ENCODE peak calls at places on chromosomes 2 and 18, in four cellular contexts. V is stimulated activated naive CD8-positive, alpha-beta T cell treated with anti-CD3 and anti-CD28 coated beads, Interleukin-15, Interleukin-2, amounts not matched to agents 100 U/mL and 50 U/mL, for 24 hours; N is GM12865; M is left ventricle myocardium inferior. D is an unnamed sample.

GRCh38 chr2:20108655-20109396 is 57.4 kb upstream of the LAPTM4A start:
- DNase-seq in V (no peak), N (no peak), M (no peak), D (no peak)

GRCh38 chr2:179344280-179344961 is 79.8 kb upstream of the SESTD1 start:
- DNase-seq in V (no peak), N (no peak), M (no peak), D (no peak)

GRCh38 chr2:234694244-234695013 is 197.5 kb upstream of the ARL4C start:
- DNase-seq in V (no peak), N (no peak), M (no peak), D (no peak)

GRCh38 chr2:84492571-84492970 is 23.7 kb upstream of the DNAH6 start:
- DNase-seq in V (no peak), N (no peak), M (no peak), D (no peak)

GRCh38 chr2:143264851-143265250 is 135.6 kb downstream of the ARHGAP15 start:
- DNase-seq in V (no peak), N (no peak), M (no peak), D (no peak)

GRCh38 chr2:215946581-215946980 is 66.8 kb downstream of the MREG start:
- DNase-seq in V (no peak), N (no peak), M (no peak), D (no peak)

GRCh38 chr2:70643715-70644114 is 90.1 kb upstream of the TGFA start:
- DNase-seq in V (no peak), N (peak; percentile 20), M (no peak), D (no peak)

GRCh38 chr2:229591611-229592010 is 122.7 kb downstream of the DNER start:
- DNase-seq in V (no peak), N (no peak), M (no peak), D (no peak)

GRCh38 chr2:47232738-47233415 is 77.8 kb upstream of the STPG4 start:
- DNase-seq in V (no peak), N (no peak), M (no peak), D (no peak)

GRCh38 chr2:46451131-46451711 is 28.1 kb upstream of the TMEM247 start:
- DNase-seq in V (no peak), N (no peak), M (no peak), D (no peak)

GRCh38 chr2:102334471-102334870 is 21.1 kb upstream of the IL18R1 start:
- DNase-seq in V (no peak), N (no peak), M (no peak), D (no peak)

GRCh38 chr18:45365835-45366234 is 249.4 kb upstream of the SLC14A2 start:
- DNase-seq in V (no peak), N (no peak), M (no peak), D (no peak)

GRCh38 chr18:79383388-79384056 is 12.2 kb upstream of the NFATC1 start:
- DNase-seq in V (no peak), N (no peak), M (no peak), D (no peak)

GRCh38 chr2:9230881-9231280 is 24.3 kb downstream of the ASAP2 start:
- DNase-seq in V (no peak), N (no peak), M (no peak), D (no peak)

GRCh38 chr18:13218376-13219011 is at the start of gene LDLRAD4:
- DNase-seq in V (peak; percentile 45), N (no peak), M (peak; percentile 65), D (peak; percentile 48)

GRCh38 chr18:46320928-46321855 is 217.0 kb downstream of the HAUS1 start:
- DNase-seq in V (no peak), N (no peak), M (no peak), D (no peak)

GRCh38 chr2:50808694-50809093 is 223.2 kb downstream of the NRXN1 start:
- DNase-seq in V (no peak), N (no peak), M (no peak), D (no peak)

GRCh38 chr18:80253871-80254492 is 6.7 kb upstream of the PARD6G start:
- DNase-seq in V (peak; percentile 34), N (no peak), M (no peak), D (peak; percentile 24)

GRCh38 chr2:111667542-111668273 is 216.3 kb downstream of the ANAPC1 start:
- DNase-seq in V (no peak), N (no peak), M (no peak), D (peak; percentile 20)

GRCh38 chr2:80496770-80497169 is 192.2 kb upstream of the LRRTM1 start:
- DNase-seq in V (no peak), N (no peak), M (no peak), D (no peak)

GRCh38 chr2:170282851-170283250 is 104.9 kb downstream of the MYO3B start:
- DNase-seq in V (no peak), N (no peak), M (no peak), D (no peak)

D was measured in activated CD8-positive, alpha-beta T cell treated with anti-CD3 and anti-CD28 coated beads, Interleukin-2, amount 10 ng/mL, durations not matched to agents 7 days and 5 days.